ENCODE peak calls at places on chromosomes 3 and 15, in seven cellular contexts. K is CD4-positive, alpha-beta T cell; O is CD8-positive, alpha-beta T cell; C is IMR-90; Q is uterus; Z is vagina; F is upper lobe of right lung. A is an unnamed sample. For H3K27me3, the result is how much of the 10 kb centered on the place peaks cover.

GRCh38 chr3:171459130-171459941 is 869 bp downstream of the TNIK start:
- DNase-seq in K (peak), Z (no peak), F (peak), O (peak), C (peak), Q (peak), A (peak)

GRCh38 chr3:31926543-31926942 is 54.5 kb downstream of the OSBPL10 start:
- DNase-seq in Q (no peak), K (no peak), Z (no peak), O (no peak), F (no peak), C (no peak), A (no peak)

GRCh38 chr15:79978694-79979519 is 7.9 kb upstream of the BCL2A1 start:
- DNase-seq in Z (no peak), K (no peak), C (peak), Q (no peak), O (no peak), F (no peak), A (no peak)

GRCh38 chr3:100525753-100526612 is 33.6 kb downstream of the TMEM45A start:
- DNase-seq in Z (no peak), O (no peak), C (peak), Q (peak), K (no peak), F (no peak), A (peak)

GRCh38 chr3:41907330-41908073 is 54.4 kb downstream of the ULK4 start:
- DNase-seq in Z (no peak), Q (no peak), F (no peak), K (no peak), O (no peak), C (peak), A (no peak)

GRCh38 chr3:18556001-18556408 is 130.9 kb upstream of the SATB1 start:
- DNase-seq in Z (no peak), K (no peak), F (no peak), Q (no peak), C (no peak), O (no peak), A (no peak)

GRCh38 chr15:35062164-35063099 is 22.7 kb downstream of the NANOGP8 start:
- DNase-seq in C (peak), F (no peak), Z (no peak), K (no peak), O (no peak), Q (no peak), A (no peak)

GRCh38 chr3:158097141-158097540 is 9.1 kb downstream of the SHOX2 start:
- DNase-seq in Z (no peak), Q (no peak), C (no peak), F (no peak), O (no peak), K (no peak), A (no peak)

GRCh38 chr3:164393171-164393570 is 685.1 kb downstream of the SI start:
- DNase-seq in C (no peak), O (no peak), Z (no peak), K (no peak), Q (no peak), F (no peak), A (no peak)

GRCh38 chr3:124648551-124648950 is 81.7 kb upstream of the UMPS start:
- DNase-seq in Q (no peak), C (no peak), Z (no peak), F (no peak), O (no peak), K (no peak), A (no peak)

GRCh38 chr3:178100881-178101280 is 435.4 kb upstream of the KCNMB2 start:
- DNase-seq in Z (no peak), C (no peak), K (no peak), Q (no peak), O (no peak), F (no peak), A (no peak)

GRCh38 chr15:101051291-101052030 is 132.3 kb downstream of the LRRK1 start:
- DNase-seq in F (peak), Q (no peak), Z (peak), O (no peak), K (no peak), C (no peak), A (no peak)

GRCh38 chr15:99365232-99365631 is 114.0 kb downstream of the LRRC28 start:
- DNase-seq in Q (no peak), C (no peak), F (no peak), K (no peak), O (no peak), Z (no peak), A (no peak)

DNA sequence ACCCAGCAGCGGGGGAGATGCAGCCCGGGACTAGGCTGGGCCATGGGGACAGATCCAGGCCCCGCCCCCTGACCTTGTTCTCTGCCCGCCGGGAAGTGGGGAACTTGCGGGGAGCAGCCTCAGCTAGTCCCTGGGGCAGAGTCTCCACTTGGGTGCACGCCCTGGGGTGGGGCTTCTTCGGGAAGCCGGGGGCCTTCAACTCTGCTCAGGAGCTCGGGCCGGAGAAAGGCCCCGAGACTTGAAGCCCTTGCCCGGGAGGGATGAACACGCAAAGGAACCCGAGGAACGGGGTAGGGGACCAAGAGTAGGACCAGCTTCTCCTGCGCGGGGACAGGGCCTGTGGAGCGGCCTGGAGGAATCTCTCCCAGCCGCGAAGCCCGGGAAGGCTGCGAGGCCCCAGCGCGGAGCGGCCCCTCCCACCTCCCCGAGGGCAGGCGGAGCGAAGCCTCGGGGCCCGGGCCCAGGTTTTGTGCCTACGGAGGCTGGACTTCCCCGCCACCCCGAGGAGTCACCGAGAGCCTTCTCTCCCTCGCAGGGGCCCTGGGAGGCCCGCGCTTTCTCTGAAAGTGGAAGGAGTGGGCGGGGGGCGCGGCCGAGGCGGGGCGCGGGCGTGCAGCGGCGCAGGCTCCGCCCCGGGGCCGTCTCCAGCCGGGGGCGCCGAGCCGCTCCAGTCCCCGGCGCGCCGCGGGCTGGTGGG is at the start of gene ITPKA:
- DNase-seq in K (peak), Q (peak), F (peak), O (peak), Z (no peak), C (peak), A (peak)
- H3K27me3 ChIP-seq in K (under half), Q (under half), F (half or more), O (under half), Z (under half), C (under half), A (under half)

DNA sequence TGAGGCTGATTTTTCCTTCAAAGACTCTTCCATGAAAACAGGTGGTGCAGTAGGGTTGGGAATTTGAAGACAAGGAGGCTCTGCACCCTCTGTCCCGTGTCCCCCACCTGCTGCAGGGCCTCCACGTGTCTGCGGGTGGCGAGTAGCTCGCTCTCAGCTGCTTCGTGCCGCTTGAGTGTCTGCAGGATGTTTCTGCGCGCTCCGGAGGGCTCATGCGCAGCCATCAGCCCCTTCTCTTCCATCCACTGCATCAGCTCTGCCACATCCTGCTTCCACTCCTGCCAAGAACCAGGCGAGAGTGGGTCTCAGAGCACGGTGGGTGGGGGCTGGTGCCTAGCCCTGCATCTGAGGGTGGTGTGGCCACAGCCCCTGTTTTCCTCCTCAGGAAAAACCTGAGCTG is 17.8 kb downstream of the SPTBN5 start:
- DNase-seq in C (no peak), O (no peak), K (no peak), F (no peak), Z (no peak), Q (no peak), A (no peak)
- H3K27me3 ChIP-seq in C (under half), O (under half), K (under half), F (under half), Z (under half), Q (under half), A (under half)

DNA sequence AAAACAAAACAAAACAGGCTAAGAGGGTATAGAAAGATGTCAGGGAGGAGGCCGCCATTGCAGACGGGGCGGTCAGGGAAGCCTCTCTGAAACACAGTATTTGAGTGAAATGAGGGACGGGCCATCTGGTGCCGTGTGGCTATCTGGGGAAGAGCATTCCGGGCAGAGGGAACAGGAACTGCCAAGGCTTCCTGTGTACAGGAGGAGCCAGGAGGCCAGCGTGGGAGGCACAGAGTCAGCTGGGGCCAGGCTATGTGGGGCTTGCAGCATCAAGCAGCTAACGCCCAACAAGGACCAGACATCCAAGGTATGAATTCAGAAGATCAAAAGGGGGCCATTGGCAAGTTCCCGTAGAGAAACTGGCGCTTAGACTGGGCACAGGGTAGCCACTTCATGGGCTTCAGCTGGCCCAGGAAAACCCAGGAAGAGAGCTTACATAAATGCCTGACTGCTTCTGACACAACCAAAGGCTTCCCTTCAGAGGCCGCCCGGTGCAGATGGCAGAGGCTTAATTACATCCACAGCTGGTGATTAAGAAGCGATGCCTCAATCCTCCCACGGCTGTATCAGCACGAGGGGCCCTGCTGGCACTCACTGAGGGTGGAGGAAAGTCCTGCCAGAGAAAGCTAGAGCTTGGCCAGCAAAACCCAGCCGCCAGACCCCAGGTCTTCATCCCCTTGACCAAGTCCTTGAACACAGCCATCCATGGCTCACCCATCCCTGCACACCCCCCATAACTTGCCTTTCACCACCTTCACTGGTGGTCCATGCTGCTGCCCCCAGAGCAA is 144.9 kb downstream of the MEGF11 start:
- DNase-seq in F (peak), K (no peak), C (no peak), Z (no peak), Q (no peak), O (no peak), A (no peak)
- H3K27me3 ChIP-seq in F (under half), K (under half), C (half or more), Z (under half), Q (under half), O (under half), A (under half)

GRCh38 chr3:193812791-193813505 is 219.9 kb downstream of the OPA1 start:
- DNase-seq in C (no peak), F (no peak), Q (no peak), K (no peak), O (no peak), Z (no peak), A (no peak)
- H3K27me3 ChIP-seq in C (under half), F (under half), Q (under half), K (under half), O (under half), Z (under half), A (under half)

GRCh38 chr15:45476395-45476794 is 46.2 kb downstream of the SLC30A4 start:
- DNase-seq in C (no peak), F (no peak), O (no peak), Q (no peak), K (no peak), Z (no peak), A (no peak)
- H3K27me3 ChIP-seq in C (under half), F (under half), O (under half), Q (under half), K (under half), Z (under half), A (under half)

DNA sequence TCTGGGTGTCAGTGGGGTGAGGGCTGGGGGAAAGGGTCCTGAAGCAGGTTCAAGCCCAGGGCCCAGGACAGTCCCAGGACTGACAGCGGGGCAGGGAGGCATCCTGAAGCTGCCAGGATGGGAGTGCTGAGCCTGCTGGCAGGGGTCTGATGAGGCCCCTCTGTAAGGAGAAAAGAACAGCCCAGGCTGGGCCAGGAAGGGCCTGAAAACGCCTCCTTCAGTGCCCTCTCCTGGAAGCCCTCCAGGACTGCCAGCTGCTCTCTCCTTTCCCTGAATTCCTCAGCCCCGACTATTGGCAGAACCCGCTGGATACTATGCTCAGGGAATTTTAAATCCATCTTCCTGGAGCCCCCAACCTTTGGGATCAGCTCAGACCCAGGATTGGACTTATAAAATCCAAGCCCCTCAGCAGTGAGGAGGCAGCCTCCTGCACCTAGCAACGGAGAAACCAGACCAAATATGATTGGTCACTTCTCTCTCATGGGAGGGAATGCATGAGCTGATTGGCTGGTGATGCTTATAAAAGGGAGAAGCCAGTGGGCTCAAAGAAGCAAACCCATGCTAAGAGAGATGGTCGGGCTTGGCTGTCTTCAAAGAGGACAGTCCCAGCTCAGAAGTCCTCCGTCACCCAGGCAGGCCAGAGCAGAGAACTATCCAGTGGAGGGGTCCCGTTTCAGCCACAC is 203.5 kb upstream of the LINGO1 start:
- DNase-seq in C (peak), Q (no peak), F (peak), O (no peak), Z (no peak), K (no peak), A (no peak)
- H3K27me3 ChIP-seq in C (half or more), Q (under half), F (under half), O (under half), Z (under half), K (under half), A (under half)

A was measured in right cardiac atrium.